ENCODE peak calls at places on chromosomes 1 and 21, in ten cellular contexts. I, O, R, K, W, U, V, J, X and T are unnamed samples.
A peak's percentile ranks its signal among the peaks of the same experiment; 100 is the strongest.

GRCh38 chr1:153697873-153698647 is 19.6 kb downstream of the NPR1 start:
- DNase-seq in I (no peak), O (no peak), R (no peak), K (peak; percentile 94), W (no peak), U (no peak), V (no peak), J (no peak), X (peak; percentile 81), T (no peak)

GRCh38 chr1:101284021-101284420 is 47.2 kb downstream of the S1PR1 start:
- DNase-seq in I (peak; percentile 35), O (no peak), R (peak; percentile 65), K (no peak), W (no peak), U (no peak), V (no peak), J (no peak), X (no peak), T (no peak)

GRCh38 chr21:19228241-19228640 is 824.7 kb upstream of the TMPRSS15 start:
- DNase-seq in I (no peak), O (no peak), R (no peak), K (no peak), W (no peak), U (no peak), V (peak; percentile 6), J (no peak), X (no peak), T (no peak)

GRCh38 chr1:111563619-111564018 is 56.0 kb upstream of the RAP1A start:
- DNase-seq in I (no peak), O (peak; percentile 19), R (no peak), K (no peak), W (peak; percentile 77), U (peak; percentile 16), V (no peak), J (peak; percentile 22), X (no peak), T (no peak)

GRCh38 chr1:11563560-11564069 is 84.7 kb downstream of the DISP3 start:
- DNase-seq in I (no peak), O (no peak), R (no peak), K (no peak), W (peak; percentile 69), U (no peak), V (no peak), J (no peak), X (no peak), T (no peak)

GRCh38 chr1:116833655-116834054 is 76.1 kb upstream of the PTGFRN start:
- DNase-seq in I (no peak), O (no peak), R (no peak), K (no peak), W (no peak), U (no peak), V (no peak), J (no peak), X (no peak), T (no peak)

GRCh38 chr1:82565546-82565945 is 764.8 kb downstream of the ADGRL2 start:
- DNase-seq in I (no peak), O (peak; percentile 46), R (no peak), K (no peak), W (peak; percentile 82), U (peak; percentile 28), V (no peak), J (peak; percentile 61), X (no peak), T (peak; percentile 6)

GRCh38 chr1:224329484-224329841 is 509 bp downstream of the NVL start:
- DNase-seq in I (no peak), O (no peak), R (no peak), K (no peak), W (no peak), U (no peak), V (no peak), J (no peak), X (no peak), T (no peak)